ENCODE peak calls at places on chromosomes 6 and 20, in eight cellular contexts. One of them, this sample, is unnamed.

GRCh38 chr20:61185841-61186601 is 66.0 kb upstream of the CDH4 start:
- DNase-seq in iPS-NIHi11: no peak
- DNase-seq in neural progenitor cell: no peak
- DNase-seq in lung: no peak
- DNase-seq in osteoblast: peak; percentile 90
- DNase-seq in GM20000: no peak
- DNase-seq in NCI-H1092 treated with DMSO at 0.1 percent for 48 hours: no peak
- DNase-seq in fibroblast of lung: peak; percentile 96
- DNase-seq in this sample: no peak

GRCh38 chr6:11424395-11425050 is 113.0 kb upstream of the TMEM170B start:
- DNase-seq in lung: no peak
- DNase-seq in osteoblast: no peak
- DNase-seq in iPS-NIHi11: no peak
- DNase-seq in fibroblast of lung: no peak
- DNase-seq in NCI-H1092 treated with DMSO at 0.1 percent for 48 hours: no peak
- DNase-seq in GM20000: no peak
- DNase-seq in neural progenitor cell: no peak
- DNase-seq in this sample: no peak

GRCh38 chr20:18957328-18957727 is 143.7 kb downstream of the SCP2D1 start:
- DNase-seq in NCI-H1092 treated with DMSO at 0.1 percent for 48 hours: no peak
- DNase-seq in lung: no peak
- DNase-seq in osteoblast: no peak
- DNase-seq in fibroblast of lung: no peak
- DNase-seq in GM20000: no peak
- DNase-seq in iPS-NIHi11: no peak
- DNase-seq in neural progenitor cell: no peak
- DNase-seq in this sample: no peak

GRCh38 chr6:107443904-107444267 is 15.5 kb downstream of the PDSS2 start:
- DNase-seq in NCI-H1092 treated with DMSO at 0.1 percent for 48 hours: no peak
- DNase-seq in osteoblast: no peak
- DNase-seq in neural progenitor cell: no peak
- DNase-seq in lung: no peak
- DNase-seq in GM20000: no peak
- DNase-seq in iPS-NIHi11: no peak
- DNase-seq in fibroblast of lung: no peak
- DNase-seq in this sample: no peak

GRCh38 chr20:21396921-21397340 is 395 bp downstream of the NKX2-4 start:
- DNase-seq in NCI-H1092 treated with DMSO at 0.1 percent for 48 hours: peak; percentile 59
- DNase-seq in neural progenitor cell: peak; percentile 76
- DNase-seq in fibroblast of lung: no peak
- DNase-seq in GM20000: peak; percentile 65
- DNase-seq in osteoblast: peak; percentile 69
- DNase-seq in iPS-NIHi11: peak; percentile 42
- DNase-seq in lung: no peak
- DNase-seq in this sample: no peak

GRCh38 chr6:147311218-147311617 is 107.0 kb downstream of the STXBP5 start:
- DNase-seq in lung: no peak
- DNase-seq in GM20000: no peak
- DNase-seq in NCI-H1092 treated with DMSO at 0.1 percent for 48 hours: no peak
- DNase-seq in osteoblast: peak; percentile 21
- DNase-seq in neural progenitor cell: no peak
- DNase-seq in iPS-NIHi11: no peak
- DNase-seq in fibroblast of lung: peak; percentile 20
- DNase-seq in this sample: no peak

GRCh38 chr6:112029045-112029822 is 24.7 kb upstream of the CCN6 start:
- DNase-seq in lung: peak; percentile 65
- DNase-seq in fibroblast of lung: peak; percentile 77
- DNase-seq in osteoblast: no peak
- DNase-seq in GM20000: peak; percentile 49
- DNase-seq in neural progenitor cell: peak; percentile 86
- DNase-seq in NCI-H1092 treated with DMSO at 0.1 percent for 48 hours: peak; percentile 22
- DNase-seq in iPS-NIHi11: peak; percentile 75
- DNase-seq in this sample: peak; percentile 80

GRCh38 chr20:44832724-44833123 is 22.4 kb upstream of the RIMS4 start:
- DNase-seq in osteoblast: peak; percentile 68
- DNase-seq in neural progenitor cell: no peak
- DNase-seq in GM20000: no peak
- DNase-seq in NCI-H1092 treated with DMSO at 0.1 percent for 48 hours: no peak
- DNase-seq in fibroblast of lung: no peak
- DNase-seq in lung: no peak
- DNase-seq in iPS-NIHi11: peak; percentile 45
- DNase-seq in this sample: no peak

GRCh38 chr6:42453649-42454427 is 2.1 kb upstream of the TRERF1 start:
- DNase-seq in lung: no peak
- DNase-seq in neural progenitor cell: peak; percentile 85
- DNase-seq in NCI-H1092 treated with DMSO at 0.1 percent for 48 hours: peak; percentile 79
- DNase-seq in GM20000: peak; percentile 46
- DNase-seq in fibroblast of lung: peak; percentile 63
- DNase-seq in osteoblast: peak; percentile 89
- DNase-seq in iPS-NIHi11: no peak
- DNase-seq in this sample: peak; percentile 33

GRCh38 chr20:32333988-32334885 is 23.9 kb upstream of the ASXL1 start:
- DNase-seq in NCI-H1092 treated with DMSO at 0.1 percent for 48 hours: no peak
- DNase-seq in lung: peak; percentile 82
- DNase-seq in GM20000: peak; percentile 47
- DNase-seq in neural progenitor cell: no peak
- DNase-seq in osteoblast: no peak
- DNase-seq in fibroblast of lung: no peak
- DNase-seq in iPS-NIHi11: no peak
- DNase-seq in this sample: no peak

GRCh38 chr20:59994697-59995122 is 36.5 kb downstream of the CDH26 start:
- DNase-seq in iPS-NIHi11: peak; percentile 90
- DNase-seq in fibroblast of lung: peak; percentile 18
- DNase-seq in neural progenitor cell: peak; percentile 71
- DNase-seq in GM20000: no peak
- DNase-seq in lung: peak; percentile 74
- DNase-seq in osteoblast: no peak
- DNase-seq in NCI-H1092 treated with DMSO at 0.1 percent for 48 hours: no peak
- DNase-seq in this sample: no peak

GRCh38 chr6:150765457-150765764 is 100.1 kb upstream of the MTHFD1L start:
- DNase-seq in neural progenitor cell: no peak
- DNase-seq in GM20000: peak; percentile 22
- DNase-seq in lung: no peak
- DNase-seq in osteoblast: no peak
- DNase-seq in fibroblast of lung: no peak
- DNase-seq in iPS-NIHi11: no peak
- DNase-seq in NCI-H1092 treated with DMSO at 0.1 percent for 48 hours: no peak
- DNase-seq in this sample: no peak

GRCh38 chr6:22250486-22250885 is 46.4 kb downstream of the PRL start:
- DNase-seq in NCI-H1092 treated with DMSO at 0.1 percent for 48 hours: peak; percentile 71
- DNase-seq in GM20000: no peak
- DNase-seq in fibroblast of lung: no peak
- DNase-seq in osteoblast: no peak
- DNase-seq in lung: no peak
- DNase-seq in iPS-NIHi11: peak; percentile 79
- DNase-seq in neural progenitor cell: peak; percentile 89
- DNase-seq in this sample: no peak

GRCh38 chr20:2109425-2110210 is 8.0 kb downstream of the STK35 start:
- DNase-seq in lung: no peak
- DNase-seq in iPS-NIHi11: no peak
- DNase-seq in neural progenitor cell: no peak
- DNase-seq in GM20000: no peak
- DNase-seq in fibroblast of lung: peak; percentile 50
- DNase-seq in osteoblast: no peak
- DNase-seq in NCI-H1092 treated with DMSO at 0.1 percent for 48 hours: no peak
- DNase-seq in this sample: no peak

GRCh38 chr6:52603000-52603795 is 26.3 kb upstream of the TRAM2 start:
- DNase-seq in NCI-H1092 treated with DMSO at 0.1 percent for 48 hours: no peak
- DNase-seq in iPS-NIHi11: no peak
- DNase-seq in GM20000: no peak
- DNase-seq in osteoblast: no peak
- DNase-seq in lung: no peak
- DNase-seq in fibroblast of lung: peak; percentile 71
- DNase-seq in neural progenitor cell: no peak
- DNase-seq in this sample: no peak

GRCh38 chr6:24719125-24719931 is at the start of gene C6orf62:
- DNase-seq in fibroblast of lung: no peak
- DNase-seq in NCI-H1092 treated with DMSO at 0.1 percent for 48 hours: no peak
- DNase-seq in GM20000: peak; percentile 49
- DNase-seq in lung: peak; percentile 54
- DNase-seq in osteoblast: peak; percentile 68
- DNase-seq in iPS-NIHi11: no peak
- DNase-seq in neural progenitor cell: peak; percentile 45
- DNase-seq in this sample: peak; percentile 84

GRCh38 chr6:44058617-44059358 is 68.5 kb downstream of the MRPL14 start:
- DNase-seq in GM20000: peak; percentile 78
- DNase-seq in iPS-NIHi11: no peak
- DNase-seq in fibroblast of lung: peak; percentile 100
- DNase-seq in osteoblast: peak; percentile 97
- DNase-seq in lung: peak; percentile 88
- DNase-seq in neural progenitor cell: no peak
- DNase-seq in NCI-H1092 treated with DMSO at 0.1 percent for 48 hours: no peak
- DNase-seq in this sample: no peak